ENCODE peak calls at places on chromosomes 13 and 19, in six cellular contexts. G is mammary epithelial cell; Z is pancreas; Q is mucosa of descending colon; E is naive thymus-derived CD4-positive, alpha-beta T cell; W is cardiac muscle cell. J is an unnamed sample.

GRCh38 chr19:8489591-8490394 is 12.6 kb downstream of the PRAM1 start:
- DNase-seq in Q (peak), Z (no peak), W (no peak), E (no peak), G (peak), J (no peak)

GRCh38 chr13:113179374-113180230 is 21.2 kb downstream of the PROZ start:
- DNase-seq in Z (no peak), E (peak), Q (no peak), G (no peak), W (no peak), J (no peak)

GRCh38 chr13:57627663-57628062 is 3.9 kb upstream of the PCDH17 start:
- DNase-seq in G (no peak), E (no peak), Z (no peak), W (peak), Q (no peak), J (no peak)

GRCh38 chr19:16584825-16585801 is 12.9 kb upstream of the SLC35E1 start:
- DNase-seq in G (no peak), E (no peak), W (no peak), Q (no peak), Z (no peak), J (no peak)

GRCh38 chr13:75178436-75178835 is 303.5 kb downstream of the TBC1D4 start:
- DNase-seq in Z (no peak), Q (no peak), E (no peak), W (no peak), G (peak), J (no peak)

GRCh38 chr13:51912091-51912490 is 50.3 kb downstream of the CCDC70 start:
- DNase-seq in Z (peak), Q (no peak), W (no peak), G (no peak), E (no peak), J (no peak)

GRCh38 chr19:40443930-40444180 is 280 bp downstream of the SERTAD3 start:
- DNase-seq in Z (no peak), G (no peak), Q (no peak), W (no peak), E (no peak), J (no peak)

GRCh38 chr19:31127132-31127967 is 221.9 kb downstream of the TSHZ3 start:
- DNase-seq in Q (peak), E (no peak), G (peak), W (peak), Z (no peak), J (no peak)

GRCh38 chr19:41426952-41427646 is at the start of gene B3GNT8:
- DNase-seq in W (peak), E (no peak), Z (peak), G (peak), Q (peak), J (peak)

DNA sequence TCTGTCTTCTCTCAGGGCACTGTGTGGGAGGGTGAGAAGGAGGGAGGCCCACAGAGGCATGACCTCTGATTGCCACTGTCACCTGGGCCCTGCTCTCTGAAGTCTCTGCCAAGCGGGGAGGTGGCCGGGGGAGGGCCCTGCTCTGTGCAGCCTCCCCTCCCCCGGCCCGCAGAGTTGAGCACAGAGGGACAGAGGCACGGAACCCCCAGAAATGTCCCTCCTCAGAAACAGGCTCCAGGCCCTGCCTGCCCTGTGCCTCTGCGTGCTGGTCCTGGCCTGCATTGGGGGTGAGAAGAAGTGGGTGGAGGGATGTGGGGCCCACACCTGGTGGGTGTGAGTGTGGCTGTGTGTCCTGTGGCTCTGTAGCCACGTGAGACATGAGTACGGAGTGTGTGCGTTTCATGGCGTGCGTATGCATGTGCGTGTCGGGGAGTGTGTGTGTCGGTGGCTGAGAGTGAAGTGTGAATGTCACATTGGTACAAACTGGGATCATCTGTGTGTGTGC is at the start of gene APOC4:
- DNase-seq in E (no peak), Q (no peak), Z (no peak), G (no peak), W (no peak), J (no peak)
- H3K4me3 ChIP-seq in E (no peak), Q (no peak), Z (no peak), G (no peak), W (no peak), J (no peak)

GRCh38 chr19:3370214-3370720 is 3.9 kb downstream of the NFIC start:
- DNase-seq in W (no peak), Z (no peak), G (no peak), Q (no peak), E (no peak), J (no peak)
- H3K4me3 ChIP-seq in W (no peak), Z (peak), G (no peak), Q (no peak), E (no peak), J (no peak)

DNA sequence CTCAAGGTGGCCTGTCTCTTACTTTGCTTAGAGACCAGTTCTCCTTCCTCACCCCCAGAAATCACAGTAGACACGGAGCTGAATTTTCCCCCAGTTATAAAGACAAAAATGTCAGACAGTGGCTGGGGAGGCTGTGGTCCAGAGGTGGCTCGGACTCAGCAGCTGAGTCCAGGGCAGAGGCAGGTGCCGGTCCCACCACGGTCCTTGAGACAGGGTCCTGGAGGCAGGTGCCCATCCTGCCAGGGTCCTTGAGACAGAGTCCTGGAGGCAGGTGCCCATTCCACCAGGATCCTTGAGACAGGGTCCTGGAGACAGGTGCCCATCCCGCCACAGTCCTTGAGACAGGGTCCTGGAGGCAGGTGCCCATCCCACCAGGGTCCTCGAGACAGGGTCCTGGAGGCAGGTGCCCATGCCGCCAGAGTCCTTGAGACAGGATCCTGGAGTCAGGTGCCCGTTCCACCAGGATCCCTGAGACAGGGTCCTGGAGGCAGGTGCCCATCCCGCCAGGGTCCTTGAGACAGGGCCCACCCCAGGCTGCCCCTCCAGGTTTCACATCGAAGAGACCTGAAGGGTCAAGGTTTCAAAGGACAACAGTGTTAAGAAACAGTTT is 23.1 kb downstream of the PEPD start:
- DNase-seq in E (no peak), W (no peak), Z (no peak), G (no peak), Q (peak), J (no peak)
- H3K4me3 ChIP-seq in E (no peak), W (no peak), Z (no peak), G (no peak), Q (no peak), J (no peak)

GRCh38 chr19:55549500-55550320 is 4.4 kb upstream of the SBK3 start:
- DNase-seq in E (no peak), Q (peak), Z (no peak), W (peak), G (peak), J (no peak)
- H3K4me3 ChIP-seq in E (no peak), Q (no peak), Z (no peak), W (no peak), G (no peak), J (no peak)

DNA sequence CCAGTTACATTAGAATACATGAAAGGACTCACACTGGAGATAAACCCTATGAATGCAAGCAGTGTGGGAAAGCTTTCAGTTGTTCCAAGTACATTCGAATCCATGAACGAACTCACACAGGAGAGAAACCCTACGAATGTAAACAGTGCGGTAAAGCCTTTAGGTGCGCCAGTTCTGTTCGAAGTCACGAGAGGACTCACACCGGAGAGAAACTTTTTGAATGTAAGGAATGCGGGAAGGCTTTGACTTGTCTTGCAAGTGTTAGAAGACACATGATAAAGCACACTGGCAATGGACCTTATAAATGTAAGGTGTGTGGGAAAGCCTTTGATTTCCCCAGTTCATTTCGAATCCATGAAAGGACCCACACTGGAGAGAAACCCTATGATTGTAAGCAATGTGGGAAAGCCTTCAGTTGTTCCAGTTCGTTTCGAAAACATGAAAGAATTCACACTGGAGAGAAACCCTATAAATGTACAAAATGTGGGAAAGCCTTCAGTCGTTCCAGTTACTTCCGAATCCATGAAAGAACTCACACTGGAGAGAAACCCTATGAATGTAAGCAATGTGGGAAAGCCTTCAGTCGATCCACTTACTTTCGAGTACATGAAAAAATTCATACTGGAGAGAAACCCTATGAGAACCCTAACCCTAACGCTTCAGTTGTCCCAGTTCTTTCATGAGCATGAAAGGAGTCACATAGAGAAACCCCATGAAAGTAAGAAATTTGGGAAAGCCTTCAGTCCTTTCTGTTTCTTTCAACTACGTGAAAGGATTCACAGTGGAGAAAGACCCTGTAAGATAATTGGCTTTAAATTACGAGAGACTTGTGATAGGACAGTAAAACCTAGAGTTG is 20.2 kb downstream of the ZNF627 start:
- DNase-seq in G (no peak), E (no peak), W (no peak), Z (no peak), Q (no peak), J (no peak)
- H3K4me3 ChIP-seq in G (no peak), E (no peak), W (no peak), Z (no peak), Q (no peak), J (no peak)

GRCh38 chr13:35468195-35468594 is 8.3 kb downstream of the MAB21L1 start:
- DNase-seq in Q (no peak), G (no peak), W (no peak), E (no peak), Z (no peak), J (no peak)

GRCh38 chr13:35470671-35471465 is 5.6 kb downstream of the MAB21L1 start:
- DNase-seq in G (no peak), W (peak), Z (no peak), E (no peak), Q (peak), J (no peak)

GRCh38 chr13:35471466-35472307 is 4.8 kb downstream of the MAB21L1 start:
- DNase-seq in G (no peak), Q (no peak), W (peak), Z (no peak), E (no peak), J (no peak)

GRCh38 chr13:35472308-35473008 is 4.0 kb downstream of the MAB21L1 start:
- DNase-seq in Q (no peak), E (no peak), W (no peak), G (no peak), Z (no peak), J (peak)

GRCh38 chr13:35469781-35470380 is 6.6 kb downstream of the MAB21L1 start:
- DNase-seq in G (no peak), Q (no peak), E (no peak), Z (no peak), W (no peak), J (no peak)
- H3K4me3 ChIP-seq in G (no peak), Q (no peak), E (no peak), Z (no peak), W (no peak), J (no peak)

GRCh38 chr13:79448413-79448812 is 32.5 kb upstream of the NDFIP2 start:
- DNase-seq in G (peak), E (no peak), Z (no peak), W (peak), Q (no peak), J (no peak)

GRCh38 chr13:79447141-79447540 is 33.8 kb upstream of the NDFIP2 start:
- DNase-seq in G (no peak), W (no peak), Q (no peak), Z (no peak), E (no peak), J (no peak)

GRCh38 chr13:79442706-79443105 is 36.7 kb upstream of the RBM26 start:
- DNase-seq in W (no peak), E (no peak), G (no peak), Q (no peak), Z (no peak), J (no peak)

GRCh38 chr13:79447741-79448140 is 33.2 kb upstream of the NDFIP2 start:
- DNase-seq in E (no peak), W (no peak), G (no peak), Z (no peak), Q (no peak), J (no peak)

DNA sequence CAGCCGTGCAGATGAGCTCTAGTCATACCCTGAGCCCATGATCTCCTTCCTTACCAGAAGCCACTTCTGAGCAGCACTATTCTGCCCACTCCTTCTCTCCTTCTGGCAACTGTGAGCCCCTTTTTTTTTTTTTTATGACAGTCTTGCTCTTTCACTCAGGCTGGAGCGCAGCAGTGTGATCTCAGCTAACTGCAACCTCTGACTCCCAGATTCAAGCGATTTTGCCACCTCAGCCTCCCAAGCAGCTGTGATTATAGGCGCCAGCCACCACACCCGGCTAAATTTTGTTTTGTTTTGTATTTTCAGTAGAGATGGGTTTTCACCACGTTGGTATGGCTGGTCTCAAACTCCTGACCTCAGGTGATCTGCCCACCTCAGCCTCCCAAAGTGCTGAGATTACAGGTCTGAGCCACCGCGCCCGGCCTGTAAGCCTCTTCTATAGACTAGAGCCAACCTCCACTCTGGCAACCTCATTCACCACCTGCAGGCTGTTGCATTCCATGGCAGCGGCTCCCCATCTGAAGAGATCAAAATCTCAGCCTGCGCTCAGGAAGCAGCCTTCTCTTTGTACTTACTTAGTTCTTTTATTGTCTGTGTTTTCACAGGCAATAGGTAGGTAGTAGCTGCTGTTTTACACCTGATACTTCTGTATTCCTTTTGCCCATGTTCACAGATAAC is 34.8 kb upstream of the NDFIP2 start:
- DNase-seq in E (peak), W (no peak), Z (no peak), G (no peak), Q (no peak), J (peak)
- H3K4me3 ChIP-seq in E (no peak), W (no peak), Z (no peak), G (no peak), Q (no peak), J (no peak)

DNA sequence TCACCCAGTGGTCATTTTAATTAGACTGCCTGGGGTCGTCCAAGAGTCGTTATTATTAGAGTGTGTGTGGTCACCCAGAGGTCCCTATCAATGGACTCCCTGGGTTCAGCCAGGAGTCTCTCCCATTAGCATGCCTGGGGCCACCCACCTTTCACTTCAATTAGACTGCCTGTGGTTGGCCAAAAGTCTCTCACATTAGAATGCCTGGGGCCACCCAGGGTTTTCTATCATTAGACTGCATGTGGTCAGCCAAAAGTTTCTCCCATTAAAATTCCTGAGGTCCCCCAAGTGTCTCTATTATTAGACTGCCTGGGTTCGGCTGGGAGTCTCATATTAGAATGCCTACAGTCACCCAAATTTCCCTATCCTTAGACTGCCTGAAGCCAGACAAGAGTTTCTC is 1472.6 kb downstream of the UQCRFS1 start:
- DNase-seq in Q (no peak), Z (peak), W (no peak), E (no peak), G (no peak), J (no peak)
- H3K4me3 ChIP-seq in Q (no peak), Z (no peak), W (no peak), E (no peak), G (no peak), J (no peak)

DNA sequence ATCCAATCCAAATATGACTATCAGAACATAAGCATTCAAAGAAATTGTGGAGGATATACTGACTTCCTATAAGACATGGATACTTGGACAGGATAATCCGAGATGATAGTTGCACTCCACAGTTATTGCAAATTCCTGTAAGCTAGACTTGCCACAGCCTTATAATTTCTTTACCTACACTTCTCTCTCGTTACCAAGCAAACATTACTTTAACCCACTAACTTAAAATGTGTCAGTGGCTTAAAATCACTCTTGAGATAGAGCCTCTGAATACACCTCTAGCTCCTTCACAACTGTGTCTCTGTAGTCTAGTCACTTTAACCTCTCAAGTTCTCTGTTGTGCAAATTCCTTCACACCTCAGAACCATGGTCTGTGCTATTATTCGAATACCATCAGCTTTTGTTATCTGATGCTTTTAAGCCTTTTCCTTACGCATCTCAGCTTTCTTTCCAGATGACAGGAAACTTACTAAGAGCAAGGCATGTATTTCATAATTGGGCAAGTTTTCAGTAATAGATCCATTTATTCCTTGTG is 474.9 kb upstream of the MIR17HG start:
- DNase-seq in G (no peak), Z (no peak), Q (no peak), W (no peak), E (no peak), J (no peak)
- H3K4me3 ChIP-seq in G (no peak), Z (no peak), Q (no peak), W (no peak), E (no peak), J (no peak)

J was measured in CD4-positive, CD25-positive, alpha-beta regulatory T cell.